ENCODE peak calls at places on chromosomes 2 and 18, in seven cellular contexts. Z is SJCRH30, J is sigmoid colon, P is fibroblast of lung, K is lower lobe of right lung, Y is Peyer's patch, D is pancreas. U is an unnamed sample. For H3K4me1, the result is how much of the 10 kb centered on the place peaks cover.

GRCh38 chr2:241739651-241740050 is 5.2 kb downstream of the D2HGDH start:
- DNase-seq in Z (no peak), J (no peak), P (peak), K (no peak), Y (no peak), D (no peak), U (no peak)

GRCh38 chr2:222982909-222983265 is 69.1 kb upstream of the KCNE4 start:
- DNase-seq in Z (no peak), J (no peak), P (no peak), K (no peak), Y (no peak), D (no peak), U (no peak)

GRCh38 chr18:76275913-76276312 is 219.1 kb downstream of the ZNF516 start:
- DNase-seq in Z (no peak), J (no peak), P (no peak), K (no peak), Y (no peak), D (no peak), U (no peak)

GRCh38 chr2:101502095-101502494 is 27.2 kb upstream of the RFX8 start:
- DNase-seq in Z (peak), J (no peak), P (no peak), K (no peak), Y (no peak), D (no peak), U (no peak)

GRCh38 chr2:46657042-46657504 is 177.7 kb downstream of the TMEM247 start:
- DNase-seq in Z (no peak), J (peak), P (peak), K (no peak), Y (no peak), D (no peak), U (no peak)

GRCh38 chr2:175402591-175402990 is 221.1 kb upstream of the ATP5MC3 start:
- DNase-seq in Z (no peak), J (no peak), P (no peak), K (no peak), Y (no peak), D (no peak), U (no peak)

GRCh38 chr18:63216911-63217311 is 102.7 kb downstream of the BCL2 start:
- DNase-seq in Z (no peak), J (no peak), P (no peak), K (no peak), Y (no peak), D (no peak), U (no peak)

GRCh38 chr18:11178951-11179549 is 29.7 kb upstream of the PIEZO2 start:
- DNase-seq in Z (no peak), J (no peak), P (peak), K (no peak), Y (no peak), D (no peak), U (no peak)

GRCh38 chr18:6959110-6959509 is 158.5 kb downstream of the LAMA1 start:
- DNase-seq in Z (no peak), J (no peak), P (no peak), K (no peak), Y (no peak), D (no peak), U (no peak)

GRCh38 chr2:10655074-10655840 is 34.5 kb downstream of the NOL10 start:
- DNase-seq in Z (no peak), J (no peak), P (no peak), K (no peak), Y (no peak), D (no peak), U (no peak)

GRCh38 chr2:172909454-172909853 is 166.2 kb upstream of the MAP3K20 start:
- DNase-seq in Z (no peak), J (no peak), P (no peak), K (no peak), Y (no peak), D (no peak), U (no peak)

GRCh38 chr2:147845608-147846002 is 776 bp downstream of the ACVR2A start:
- DNase-seq in Z (no peak), J (no peak), P (peak), K (no peak), Y (no peak), D (no peak), U (no peak)

GRCh38 chr2:44342854-44343253 is 18.4 kb downstream of the PREPL start:
- DNase-seq in Z (no peak), J (no peak), P (peak), K (no peak), Y (no peak), D (no peak), U (no peak)

GRCh38 chr2:241770185-241770935 is 6.3 kb upstream of the GAL3ST2 start:
- DNase-seq in Z (no peak), J (peak), P (no peak), K (no peak), Y (peak), D (no peak), U (peak)

GRCh38 chr2:197889041-197889440 is 84.6 kb downstream of the PLCL1 start:
- DNase-seq in Z (no peak), J (no peak), P (peak), K (no peak), Y (no peak), D (no peak), U (no peak)

GRCh38 chr2:241390301-241391206 is 34.5 kb downstream of the FARP2 start:
- DNase-seq in Z (no peak), J (no peak), P (no peak), K (no peak), Y (no peak), D (no peak), U (no peak)

GRCh38 chr2:62660582-62661262 is 44.8 kb upstream of the EHBP1 start:
- DNase-seq in Z (no peak), J (no peak), P (peak), K (no peak), Y (no peak), D (no peak), U (no peak)

GRCh38 chr2:104849618-104850097 is 4.3 kb upstream of the POU3F3 start:
- DNase-seq in Z (peak), J (no peak), P (peak), K (no peak), Y (peak), D (peak), U (no peak)

GRCh38 chr2:172770887-172771286 is 35.2 kb downstream of the RAPGEF4 start:
- DNase-seq in Z (no peak), J (no peak), P (no peak), K (no peak), Y (no peak), D (no peak), U (no peak)

GRCh38 chr2:127358971-127359370 is 28.8 kb downstream of the MAP3K2 start:
- DNase-seq in Z (no peak), J (no peak), P (no peak), K (no peak), Y (no peak), D (no peak), U (no peak)

GRCh38 chr2:171319164-171319810 is 114.5 kb downstream of the METTL8 start:
- DNase-seq in Z (no peak), J (no peak), P (no peak), K (no peak), Y (no peak), D (no peak), U (no peak)

GRCh38 chr2:32456808-32457207 is 100.0 kb downstream of the BIRC6 start:
- DNase-seq in Z (no peak), J (no peak), P (no peak), K (no peak), Y (no peak), D (no peak), U (no peak)

GRCh38 chr2:27751377-27751776 is 20.1 kb upstream of the MRPL33 start:
- DNase-seq in Z (no peak), J (no peak), P (no peak), K (no peak), Y (no peak), D (no peak), U (no peak)

GRCh38 chr2:13711154-13711553 is 921.4 kb upstream of the LRATD1 start:
- DNase-seq in Z (no peak), J (no peak), P (no peak), K (no peak), Y (no peak), D (no peak), U (no peak)

GRCh38 chr2:24015562-24016375 is 5.9 kb downstream of the MFSD2B start:
- DNase-seq in Z (no peak), J (no peak), P (peak), K (no peak), Y (no peak), D (no peak), U (peak)

GRCh38 chr2:158893057-158893456 is 75.4 kb upstream of the TANC1 start:
- DNase-seq in Z (no peak), J (no peak), P (peak), K (no peak), Y (no peak), D (no peak), U (no peak)

GRCh38 chr18:28267878-28268625 is 91.1 kb upstream of the CDH2 start:
- DNase-seq in Z (no peak), J (no peak), P (no peak), K (no peak), Y (no peak), D (no peak), U (no peak)

GRCh38 chr2:3298201-3298600 is 79.4 kb downstream of the EIPR1 start:
- DNase-seq in Z (no peak), J (no peak), P (no peak), K (no peak), Y (no peak), D (no peak), U (no peak)

GRCh38 chr2:159506764-159507406 is 109.5 kb downstream of the BAZ2B start:
- DNase-seq in Z (no peak), J (no peak), P (no peak), K (no peak), Y (no peak), D (no peak), U (no peak)

GRCh38 chr2:101806123-101806522 is 108.6 kb downstream of the MAP4K4 start:
- DNase-seq in Z (peak), J (no peak), P (no peak), K (no peak), Y (no peak), D (no peak), U (no peak)

GRCh38 chr2:45505138-45505537 is 105.9 kb downstream of the SRBD1 start:
- DNase-seq in Z (no peak), J (no peak), P (no peak), K (no peak), Y (no peak), D (no peak), U (no peak)

GRCh38 chr2:70837980-70838379 is 2.4 kb upstream of the CD207 start:
- DNase-seq in Z (no peak), J (no peak), P (no peak), K (no peak), Y (no peak), D (no peak), U (no peak)

GRCh38 chr2:238875531-238876231 is 27.8 kb downstream of the TWIST2 start:
- DNase-seq in Z (no peak), J (peak), P (peak), K (no peak), Y (no peak), D (peak), U (no peak)

GRCh38 chr2:28717339-28717758 is 34.3 kb upstream of the PPP1CB start:
- DNase-seq in Z (peak), J (peak), P (peak), K (peak), Y (no peak), D (no peak), U (no peak)

GRCh38 chr18:73023975-73024374 is 156.2 kb upstream of the NETO1 start:
- DNase-seq in Z (no peak), J (no peak), P (no peak), K (no peak), Y (no peak), D (no peak), U (no peak)

GRCh38 chr18:71105078-71105819 is 816.4 kb downstream of the SOCS6 start:
- DNase-seq in Z (peak), J (no peak), P (peak), K (no peak), Y (no peak), D (no peak), U (no peak)

GRCh38 chr2:88613921-88614320 is 13.3 kb downstream of the EIF2AK3 start:
- DNase-seq in Z (no peak), J (no peak), P (no peak), K (no peak), Y (no peak), D (no peak), U (no peak)
- H3K4me1 ChIP-seq in Z (under half), J (under half), P (under half), K (under half), Y (under half), D (under half), U (under half)

GRCh38 chr18:36830141-36830495 is 1.2 kb downstream of the KIAA1328 start:
- DNase-seq in Z (no peak), J (no peak), P (no peak), K (no peak), Y (no peak), D (no peak), U (no peak)
- H3K4me3 ChIP-seq in Z (peak), J (no peak), P (peak), K (peak), Y (peak), D (peak), U (peak)

DNA sequence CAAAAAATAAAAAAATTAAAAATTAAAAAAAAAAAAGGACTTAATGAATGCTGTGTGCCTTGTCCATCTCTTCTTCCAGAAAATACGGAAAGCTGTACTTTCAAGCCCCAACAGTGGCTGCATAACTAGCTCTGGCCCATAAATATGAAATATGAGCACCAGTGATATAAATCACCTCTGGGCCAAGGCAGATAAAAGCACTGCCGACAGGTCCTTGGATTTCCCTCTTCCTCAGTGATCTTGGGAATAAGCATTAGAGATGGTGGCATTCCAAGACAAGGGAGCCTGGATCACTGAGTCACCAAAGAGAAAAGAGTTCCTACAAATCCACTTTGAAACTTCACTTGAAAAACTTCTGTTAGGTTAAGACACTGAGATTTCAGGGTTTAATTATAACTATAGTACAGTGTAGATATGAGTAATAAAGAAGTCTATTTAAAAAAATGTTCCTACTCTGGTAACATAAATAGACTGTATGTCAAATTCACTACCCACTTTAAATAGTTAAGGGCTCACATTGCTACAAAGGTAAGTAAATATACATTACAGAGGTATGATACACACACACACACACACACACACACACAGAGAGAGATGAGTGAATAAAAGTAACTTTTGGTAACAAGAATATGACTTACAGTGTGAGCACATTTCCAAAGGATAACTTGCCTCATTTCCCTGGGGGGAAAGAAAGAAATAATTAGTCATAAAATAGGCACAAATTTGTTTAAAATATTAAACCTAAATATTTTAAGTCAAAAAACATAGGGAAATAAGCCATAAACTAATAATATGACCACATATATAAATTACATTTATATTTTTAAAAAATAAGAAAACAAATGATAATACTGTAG is 35.6 kb downstream of the PPP3R1 start:
- DNase-seq in Z (no peak), J (no peak), P (no peak), K (no peak), Y (no peak), D (no peak), U (no peak)
- H3K4me1 ChIP-seq in Z (under half), J (under half), P (under half), K (half or more), Y (under half), D (under half), U (under half)

DNA sequence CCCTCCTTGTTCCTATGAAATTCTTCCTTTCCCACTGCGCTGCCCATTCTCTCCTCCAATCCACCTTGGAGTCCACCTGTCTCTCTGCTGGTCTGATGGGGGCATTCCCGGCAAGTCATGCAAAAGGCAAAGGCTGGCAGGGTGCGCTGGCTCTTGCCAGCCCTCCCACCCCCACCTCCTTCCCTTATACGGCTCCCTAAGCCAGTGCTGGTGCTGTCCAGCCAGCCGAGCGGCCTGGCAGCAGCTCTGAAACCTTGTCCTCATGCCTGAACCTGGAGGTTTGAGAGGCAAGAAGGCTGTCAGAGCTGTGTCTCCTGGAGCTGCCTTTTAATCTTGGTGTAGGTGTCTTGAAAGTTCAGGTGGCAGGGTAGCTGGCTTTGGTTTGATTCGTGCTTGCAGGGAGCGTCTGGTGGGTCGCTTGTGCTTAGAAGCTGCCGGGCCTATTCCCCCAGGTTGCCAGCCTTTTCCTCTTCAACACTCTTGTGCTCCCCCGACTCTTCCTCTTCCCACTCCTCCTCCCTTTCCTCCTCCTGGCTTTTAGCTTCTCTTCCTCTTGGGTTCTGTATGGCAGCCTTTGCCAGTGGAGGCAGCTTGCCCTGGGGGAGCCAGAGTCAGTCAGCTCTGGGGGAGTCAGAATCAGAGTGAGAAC is 748 bp downstream of the LIPG start:
- DNase-seq in Z (no peak), J (no peak), P (no peak), K (no peak), Y (peak), D (no peak), U (no peak)
- H3K4me3 ChIP-seq in Z (peak), J (peak), P (peak), K (peak), Y (peak), D (peak), U (peak)